ENCODE peak calls at places on chromosomes 1 and 21, in five cellular contexts. One of them, this sample, is unnamed.

GRCh38 chr1:110421159-110421777 is 13.8 kb upstream of the LAMTOR5 start:
- DNase-seq in body of pancreas: peak
- DNase-seq in Calu3: no peak
- DNase-seq in ureter: no peak
- DNase-seq in NCI-H1092 treated with DMSO at 0.1 percent for 48 hours: no peak
- DNase-seq in this sample: no peak

GRCh38 chr1:148263128-148263905 is 111.2 kb upstream of the NBPF11 start:
- DNase-seq in Calu3: peak
- DNase-seq in ureter: peak
- DNase-seq in NCI-H1092 treated with DMSO at 0.1 percent for 48 hours: peak
- DNase-seq in body of pancreas: peak
- DNase-seq in this sample: peak

GRCh38 chr1:184060316-184060715 is 8.8 kb downstream of the TSEN15 start:
- DNase-seq in NCI-H1092 treated with DMSO at 0.1 percent for 48 hours: no peak
- DNase-seq in body of pancreas: no peak
- DNase-seq in ureter: no peak
- DNase-seq in Calu3: no peak
- DNase-seq in this sample: no peak

GRCh38 chr1:156577512-156577911 is 2.0 kb upstream of the TTC24 start:
- DNase-seq in body of pancreas: no peak
- DNase-seq in ureter: no peak
- DNase-seq in NCI-H1092 treated with DMSO at 0.1 percent for 48 hours: peak
- DNase-seq in Calu3: no peak
- DNase-seq in this sample: no peak

GRCh38 chr1:180945151-180945550 is 32.5 kb downstream of the KIAA1614 start:
- DNase-seq in NCI-H1092 treated with DMSO at 0.1 percent for 48 hours: peak
- DNase-seq in ureter: no peak
- DNase-seq in body of pancreas: no peak
- DNase-seq in Calu3: no peak
- DNase-seq in this sample: no peak

GRCh38 chr1:26138974-26139558 is 19.8 kb upstream of the FAM110D start:
- DNase-seq in Calu3: no peak
- DNase-seq in body of pancreas: no peak
- DNase-seq in ureter: no peak
- DNase-seq in NCI-H1092 treated with DMSO at 0.1 percent for 48 hours: no peak
- DNase-seq in this sample: no peak

GRCh38 chr1:8880068-8880676 is 1.7 kb upstream of the ENO1 start:
- DNase-seq in Calu3: peak
- DNase-seq in body of pancreas: peak
- DNase-seq in ureter: peak
- DNase-seq in NCI-H1092 treated with DMSO at 0.1 percent for 48 hours: no peak
- DNase-seq in this sample: peak

GRCh38 chr21:33734326-33734725 is 92.0 kb downstream of the ITSN1 start:
- DNase-seq in body of pancreas: no peak
- DNase-seq in ureter: no peak
- DNase-seq in Calu3: no peak
- DNase-seq in NCI-H1092 treated with DMSO at 0.1 percent for 48 hours: no peak
- DNase-seq in this sample: no peak

GRCh38 chr1:116485976-116486375 is 84.8 kb downstream of the CD58 start:
- DNase-seq in body of pancreas: no peak
- DNase-seq in NCI-H1092 treated with DMSO at 0.1 percent for 48 hours: no peak
- DNase-seq in ureter: no peak
- DNase-seq in Calu3: no peak
- DNase-seq in this sample: no peak

GRCh38 chr1:94020764-94021579 is 100.0 kb downstream of the ABCA4 start:
- DNase-seq in body of pancreas: no peak
- DNase-seq in NCI-H1092 treated with DMSO at 0.1 percent for 48 hours: no peak
- DNase-seq in Calu3: no peak
- DNase-seq in ureter: no peak
- DNase-seq in this sample: no peak

GRCh38 chr1:94425821-94426484 is 7.8 kb downstream of the ABCD3 start:
- DNase-seq in ureter: no peak
- DNase-seq in body of pancreas: peak
- DNase-seq in Calu3: no peak
- DNase-seq in NCI-H1092 treated with DMSO at 0.1 percent for 48 hours: peak
- DNase-seq in this sample: peak

GRCh38 chr1:25006770-25007169 is 76.7 kb upstream of the RUNX3 start:
- DNase-seq in NCI-H1092 treated with DMSO at 0.1 percent for 48 hours: no peak
- DNase-seq in body of pancreas: peak
- DNase-seq in ureter: no peak
- DNase-seq in Calu3: peak
- DNase-seq in this sample: peak

GRCh38 chr1:66244429-66244828 is 289.5 kb upstream of the SGIP1 start:
- DNase-seq in Calu3: no peak
- DNase-seq in body of pancreas: no peak
- DNase-seq in ureter: no peak
- DNase-seq in NCI-H1092 treated with DMSO at 0.1 percent for 48 hours: no peak
- DNase-seq in this sample: no peak